ENCODE peak calls at places on chromosomes 4 and X, in four cellular contexts. V is stomach; H is AG08396; S is activated CD4-positive, alpha-beta T cell treated with anti-CD3 and anti-CD28 coated beads, Interleukin-2, amount 10 ng/mL, durations not matched to agents 7 days and 5 days. U is an unnamed sample.

GRCh38 chr4:170008376-170008775 is 17.8 kb downstream of the MFAP3L start:
- DNase-seq in V (no peak), H (no peak), S (no peak), U (no peak)

GRCh38 chr4:145933134-145933533 is 5.5 kb downstream of the ZNF827 start:
- DNase-seq in V (no peak), H (no peak), S (no peak), U (no peak)

GRCh38 chrX:107731831-107732502 is 43.6 kb downstream of the TSC22D3 start:
- DNase-seq in V (peak), H (peak), S (no peak), U (peak)

GRCh38 chr4:78951862-78952472 is 12.7 kb upstream of the PAQR3 start:
- DNase-seq in V (no peak), H (peak), S (peak), U (peak)

GRCh38 chr4:10289534-10289899 is 167.7 kb downstream of the ZNF518B start:
- DNase-seq in V (no peak), H (no peak), S (no peak), U (no peak)

GRCh38 chr4:121674191-121674590 is 22.6 kb downstream of the ANXA5 start:
- DNase-seq in V (no peak), H (no peak), S (no peak), U (no peak)

GRCh38 chr4:183177001-183177400 is 77.9 kb downstream of the WWC2 start:
- DNase-seq in V (no peak), H (no peak), S (no peak), U (no peak)

GRCh38 chr4:68407868-68408190 is 39.4 kb upstream of the TMPRSS11E start:
- DNase-seq in V (no peak), H (no peak), S (no peak), U (no peak)

GRCh38 chr4:8289956-8290700 is 20.6 kb downstream of the HTRA3 start:
- DNase-seq in V (no peak), H (no peak), S (no peak), U (no peak)

GRCh38 chr4:113645771-113646455 is 115.6 kb downstream of the CAMK2D start:
- DNase-seq in V (peak), H (peak), S (no peak), U (no peak)

GRCh38 chr4:124183926-124184325 is 528.6 kb downstream of the ANKRD50 start:
- DNase-seq in V (no peak), H (no peak), S (no peak), U (no peak)

GRCh38 chr4:140149851-140150635 is 3.9 kb downstream of the MAML3 start:
- DNase-seq in V (peak), H (peak), S (peak), U (peak)

GRCh38 chrX:2376166-2376565 is 124.6 kb downstream of the DHRSX start:
- DNase-seq in V (no peak), H (no peak), S (no peak), U (no peak)

GRCh38 chrX:123854329-123854728 is 5.5 kb upstream of the XIAP start:
- DNase-seq in V (no peak), H (no peak), S (no peak), U (no peak)

GRCh38 chr4:95732061-95732460 is 107.8 kb upstream of the PDHA2 start:
- DNase-seq in V (no peak), H (no peak), S (no peak), U (no peak)

GRCh38 chr4:183876268-183876934 is 28.7 kb upstream of the STOX2 start:
- DNase-seq in V (peak), H (peak), S (no peak), U (peak)

GRCh38 chr4:102535398-102536082 is 34.4 kb downstream of the NFKB1 start:
- DNase-seq in V (no peak), H (peak), S (no peak), U (no peak)

GRCh38 chr4:184400375-184400870 is 73.9 kb downstream of the IRF2 start:
- DNase-seq in V (no peak), H (peak), S (no peak), U (no peak)

GRCh38 chrX:15848576-15848975 is 6.0 kb downstream of the AP1S2 start:
- DNase-seq in V (no peak), H (no peak), S (no peak), U (no peak)

GRCh38 chrX:109848451-109849050 is 115.5 kb upstream of the ACSL4 start:
- DNase-seq in V (no peak), H (no peak), S (no peak), U (no peak)

GRCh38 chrX:11438767-11439166 is 145.6 kb downstream of the AMELX start:
- DNase-seq in V (no peak), H (no peak), S (no peak), U (no peak)

GRCh38 chr4:40455340-40455902 is 120.3 kb downstream of the CHRNA9 start:
- DNase-seq in V (no peak), H (no peak), S (no peak), U (no peak)

GRCh38 chr4:152606800-152607577 is 71.1 kb upstream of the FBXW7 start:
- DNase-seq in V (no peak), H (no peak), S (no peak), U (no peak)

GRCh38 chr4:99321241-99322191 is at the start of gene ADH1B:
- DNase-seq in V (no peak), H (no peak), S (no peak), U (no peak)

GRCh38 chr4:47468686-47469365 is 5.3 kb upstream of the COMMD8 start:
- DNase-seq in V (no peak), H (peak), S (no peak), U (no peak)

GRCh38 chr4:83629945-83630684 is 94.2 kb downstream of the GPAT3 start:
- DNase-seq in V (peak), H (peak), S (no peak), U (no peak)

GRCh38 chr4:67712000-67712625 is 11.2 kb upstream of the UBA6 start:
- DNase-seq in V (no peak), H (no peak), S (no peak), U (no peak)

GRCh38 chrX:142201113-142201512 is 4.0 kb downstream of the MAGEC2 start:
- DNase-seq in V (no peak), H (no peak), S (no peak), U (no peak)

GRCh38 chr4:2583517-2583916 is 47.1 kb downstream of the FAM193A start:
- DNase-seq in V (no peak), H (no peak), S (no peak), U (peak)

GRCh38 chrX:69988955-69989394 is 60.8 kb downstream of the AWAT2 start:
- DNase-seq in V (peak), H (no peak), S (no peak), U (no peak)

GRCh38 chr4:53196872-53197759 is 168.7 kb downstream of the SCFD2 start:
- DNase-seq in V (no peak), H (peak), S (peak), U (no peak)

GRCh38 chr4:6324999-6325790 is 55.5 kb downstream of the WFS1 start:
- DNase-seq in V (peak), H (no peak), S (peak), U (no peak)

GRCh38 chr4:108043536-108043935 is 53.8 kb downstream of the HADH start:
- DNase-seq in V (no peak), H (no peak), S (no peak), U (no peak)

GRCh38 chrX:26334232-26334631 is 118.3 kb downstream of the MAGEB5 start:
- DNase-seq in V (no peak), H (no peak), S (no peak), U (no peak)

GRCh38 chr4:148056879-148057278 is 325.0 kb downstream of the ARHGAP10 start:
- DNase-seq in V (peak), H (peak), S (peak), U (no peak)

GRCh38 chrX:110442631-110443030 is 84.0 kb downstream of the RTL9 start:
- DNase-seq in V (no peak), H (peak), S (no peak), U (no peak)

GRCh38 chr4:159564615-159565014 is 461.7 kb downstream of the RAPGEF2 start:
- DNase-seq in V (no peak), H (no peak), S (no peak), U (no peak)

U was measured in gastrocnemius medialis.